ENCODE peak calls at places on chromosomes 13 and 19, in four cellular contexts. H is choroid plexus epithelial cell, V is fibroblast of lung, Y is left colon. J is an unnamed sample.

GRCh38 chr13:113474179-113474578 is 16.3 kb downstream of the DCUN1D2 start:
- DNase-seq in Y (no peak), H (peak), V (peak), J (no peak)

GRCh38 chr13:110815471-110816204 is 99.2 kb downstream of the ANKRD10 start:
- DNase-seq in H (peak), V (no peak), Y (no peak), J (no peak)

GRCh38 chr19:13026478-13026999 is 31.3 kb downstream of the NFIX start:
- DNase-seq in H (no peak), V (peak), Y (peak), J (no peak)

GRCh38 chr19:11736696-11737095 is 2.0 kb downstream of the ZNF823 start:
- DNase-seq in H (peak), V (peak), Y (peak), J (no peak)

GRCh38 chr19:7595466-7596133 is at the start of gene CAMSAP3:
- DNase-seq in V (no peak), Y (peak), H (no peak), J (no peak)

GRCh38 chr13:24085662-24086061 is 74.9 kb upstream of the SPATA13 start:
- DNase-seq in Y (no peak), H (no peak), V (no peak), J (no peak)

GRCh38 chr13:44667950-44668349 is 91.8 kb upstream of the TSC22D1 start:
- DNase-seq in H (peak), V (peak), Y (no peak), J (peak)

GRCh38 chr19:5457709-5458108 is 2.5 kb downstream of the ZNRF4 start:
- DNase-seq in H (no peak), V (no peak), Y (no peak), J (no peak)

GRCh38 chr19:40600086-40600917 is 867 bp upstream of the LTBP4 start:
- DNase-seq in H (no peak), V (no peak), Y (no peak), J (no peak)

GRCh38 chr19:29537601-29538000 is 11.8 kb downstream of the VSTM2B start:
- DNase-seq in V (no peak), Y (no peak), H (no peak), J (no peak)

GRCh38 chr19:42606660-42607351 is 12.1 kb upstream of the CEACAM8 start:
- DNase-seq in V (peak), H (peak), Y (peak), J (peak)

GRCh38 chr13:23558675-23559536 is 11.3 kb upstream of the TNFRSF19 start:
- DNase-seq in Y (no peak), H (peak), V (peak), J (peak)

GRCh38 chr19:39824143-39825092 is 9.5 kb downstream of the DYRK1B start:
- DNase-seq in H (peak), V (peak), Y (peak), J (peak)

GRCh38 chr13:90968510-90968909 is 379.0 kb upstream of the MIR17HG start:
- DNase-seq in H (peak), Y (no peak), V (peak), J (no peak)

GRCh38 chr19:38433268-38433733 is at the start of gene RYR1:
- DNase-seq in V (no peak), H (peak), Y (peak), J (no peak)